ENCODE peak calls at places on chromosomes 16 and 17, in eight cellular contexts. One of them, this sample, is unnamed.
A peak's percentile ranks its signal among the peaks of the same experiment; 100 is the strongest.

GRCh38 chr17:13735861-13736260 is 134.1 kb upstream of the HS3ST3A1 start:
- DNase-seq in SK-N-SH: peak; percentile 19
- DNase-seq in prostate gland: no peak
- DNase-seq in uterus: no peak
- DNase-seq in CD8-positive, alpha-beta memory T cell: no peak
- DNase-seq in ovary: no peak
- DNase-seq in transverse colon: no peak
- DNase-seq in tibial artery: no peak
- DNase-seq in this sample: no peak

GRCh38 chr16:86261379-86261778 is 248.9 kb upstream of the FOXF1 start:
- DNase-seq in prostate gland: no peak
- DNase-seq in tibial artery: no peak
- DNase-seq in transverse colon: no peak
- DNase-seq in SK-N-SH: no peak
- DNase-seq in ovary: no peak
- DNase-seq in CD8-positive, alpha-beta memory T cell: no peak
- DNase-seq in uterus: no peak
- DNase-seq in this sample: no peak

GRCh38 chr17:57463103-57463885 is 207.0 kb downstream of the MSI2 start:
- DNase-seq in ovary: no peak
- DNase-seq in uterus: no peak
- DNase-seq in prostate gland: no peak
- DNase-seq in tibial artery: no peak
- DNase-seq in CD8-positive, alpha-beta memory T cell: no peak
- DNase-seq in SK-N-SH: no peak
- DNase-seq in transverse colon: peak; percentile 18
- DNase-seq in this sample: no peak

GRCh38 chr17:2547176-2547575 is 35.5 kb upstream of the METTL16 start:
- DNase-seq in uterus: no peak
- DNase-seq in transverse colon: no peak
- DNase-seq in prostate gland: no peak
- DNase-seq in CD8-positive, alpha-beta memory T cell: no peak
- DNase-seq in SK-N-SH: peak; percentile 54
- DNase-seq in ovary: no peak
- DNase-seq in tibial artery: no peak
- DNase-seq in this sample: no peak

GRCh38 chr16:27257271-27257670 is 11.3 kb downstream of the NSMCE1 start:
- DNase-seq in tibial artery: no peak
- DNase-seq in CD8-positive, alpha-beta memory T cell: no peak
- DNase-seq in prostate gland: no peak
- DNase-seq in ovary: no peak
- DNase-seq in transverse colon: no peak
- DNase-seq in uterus: no peak
- DNase-seq in SK-N-SH: no peak
- DNase-seq in this sample: no peak

GRCh38 chr16:88804552-88805339 is 1.2 kb downstream of the CDT1 start:
- DNase-seq in SK-N-SH: peak; percentile 64
- DNase-seq in transverse colon: no peak
- DNase-seq in ovary: no peak
- DNase-seq in uterus: no peak
- DNase-seq in tibial artery: peak; percentile 63
- DNase-seq in CD8-positive, alpha-beta memory T cell: no peak
- DNase-seq in prostate gland: no peak
- DNase-seq in this sample: no peak

GRCh38 chr17:73211745-73212144 is 18.9 kb downstream of the COG1 start:
- DNase-seq in uterus: no peak
- DNase-seq in SK-N-SH: no peak
- DNase-seq in transverse colon: no peak
- DNase-seq in CD8-positive, alpha-beta memory T cell: peak; percentile 82
- DNase-seq in tibial artery: peak; percentile 41
- DNase-seq in ovary: no peak
- DNase-seq in prostate gland: no peak
- DNase-seq in this sample: peak; percentile 63

GRCh38 chr17:76934561-76935320 is 66.5 kb downstream of the MGAT5B start:
- DNase-seq in tibial artery: no peak
- DNase-seq in uterus: no peak
- DNase-seq in CD8-positive, alpha-beta memory T cell: no peak
- DNase-seq in ovary: no peak
- DNase-seq in SK-N-SH: no peak
- DNase-seq in prostate gland: no peak
- DNase-seq in transverse colon: no peak
- DNase-seq in this sample: no peak

GRCh38 chr16:57123216-57123968 is 31.0 kb downstream of the CPNE2 start:
- DNase-seq in prostate gland: no peak
- DNase-seq in transverse colon: no peak
- DNase-seq in CD8-positive, alpha-beta memory T cell: peak; percentile 30
- DNase-seq in tibial artery: no peak
- DNase-seq in SK-N-SH: no peak
- DNase-seq in ovary: no peak
- DNase-seq in uterus: no peak
- DNase-seq in this sample: no peak

GRCh38 chr16:85819245-85819644 is 19.8 kb downstream of the COX4I1 start:
- DNase-seq in prostate gland: peak; percentile 71
- DNase-seq in transverse colon: peak; percentile 91
- DNase-seq in tibial artery: peak; percentile 79
- DNase-seq in SK-N-SH: peak; percentile 82
- DNase-seq in CD8-positive, alpha-beta memory T cell: peak; percentile 86
- DNase-seq in ovary: peak; percentile 48
- DNase-seq in uterus: peak; percentile 42
- DNase-seq in this sample: peak; percentile 65

GRCh38 chr16:54886078-54886477 is 44.6 kb upstream of the IRX5 start:
- DNase-seq in transverse colon: no peak
- DNase-seq in ovary: no peak
- DNase-seq in uterus: no peak
- DNase-seq in prostate gland: no peak
- DNase-seq in CD8-positive, alpha-beta memory T cell: no peak
- DNase-seq in SK-N-SH: no peak
- DNase-seq in tibial artery: no peak
- DNase-seq in this sample: no peak

GRCh38 chr16:88915639-88916327 is 49.3 kb upstream of the PABPN1L start:
- DNase-seq in transverse colon: no peak
- DNase-seq in SK-N-SH: no peak
- DNase-seq in tibial artery: no peak
- DNase-seq in uterus: no peak
- DNase-seq in prostate gland: no peak
- DNase-seq in ovary: no peak
- DNase-seq in CD8-positive, alpha-beta memory T cell: no peak
- DNase-seq in this sample: no peak

DNA sequence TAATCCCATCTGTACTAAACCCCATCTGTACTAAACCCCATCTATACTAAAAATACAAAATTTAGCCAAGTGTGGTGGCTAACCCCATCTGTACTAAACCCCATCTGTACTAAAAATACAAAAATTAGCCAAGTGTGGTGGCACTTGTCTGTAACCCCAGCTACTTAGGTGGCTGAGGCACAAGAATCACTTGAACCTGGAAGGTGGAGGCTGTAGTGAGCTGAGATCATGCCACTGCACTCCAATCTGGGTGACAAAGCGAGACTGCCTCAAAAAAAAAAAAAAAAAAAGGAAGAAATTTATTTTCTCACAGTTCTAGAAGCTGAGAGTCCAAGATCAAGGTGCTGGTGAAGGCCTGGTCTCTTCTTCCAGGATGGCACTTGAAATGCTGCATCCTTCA is 12.1 kb downstream of the ZFP1 start:
- DNase-seq in SK-N-SH: no peak
- DNase-seq in ovary: no peak
- DNase-seq in prostate gland: no peak
- DNase-seq in transverse colon: no peak
- DNase-seq in tibial artery: no peak
- DNase-seq in CD8-positive, alpha-beta memory T cell: no peak
- DNase-seq in uterus: no peak
- DNase-seq in this sample: no peak
- H3K9me3 ChIP-seq in SK-N-SH: peaks cover 11% of the 10 kb centered on the region
- H3K9me3 ChIP-seq in ovary: no peaks in the 10 kb centered on the region
- H3K9me3 ChIP-seq in prostate gland: no peaks in the 10 kb centered on the region
- H3K9me3 ChIP-seq in transverse colon: peaks cover under 1% of the 10 kb centered on the region
- H3K9me3 ChIP-seq in tibial artery: no peaks in the 10 kb centered on the region
- H3K9me3 ChIP-seq in CD8-positive, alpha-beta memory T cell: no peaks in the 10 kb centered on the region
- H3K9me3 ChIP-seq in uterus: no peaks in the 10 kb centered on the region
- H3K9me3 ChIP-seq in this sample: no peaks in the 10 kb centered on the region

GRCh38 chr17:67751101-67752074 is 33.7 kb downstream of the NOL11 start:
- DNase-seq in tibial artery: no peak
- DNase-seq in SK-N-SH: no peak
- DNase-seq in ovary: no peak
- DNase-seq in prostate gland: no peak
- DNase-seq in CD8-positive, alpha-beta memory T cell: no peak
- DNase-seq in uterus: no peak
- DNase-seq in transverse colon: no peak
- DNase-seq in this sample: no peak
- H3K9me3 ChIP-seq in tibial artery: no peaks in the 10 kb centered on the region
- H3K9me3 ChIP-seq in SK-N-SH: no peaks in the 10 kb centered on the region
- H3K9me3 ChIP-seq in ovary: no peaks in the 10 kb centered on the region
- H3K9me3 ChIP-seq in prostate gland: no peaks in the 10 kb centered on the region
- H3K9me3 ChIP-seq in CD8-positive, alpha-beta memory T cell: no peaks in the 10 kb centered on the region
- H3K9me3 ChIP-seq in uterus: no peaks in the 10 kb centered on the region
- H3K9me3 ChIP-seq in transverse colon: no peaks in the 10 kb centered on the region
- H3K9me3 ChIP-seq in this sample: no peaks in the 10 kb centered on the region

GRCh38 chr16:76237471-76237870 is 39.7 kb upstream of the CNTNAP4 start:
- DNase-seq in CD8-positive, alpha-beta memory T cell: no peak
- DNase-seq in uterus: no peak
- DNase-seq in SK-N-SH: no peak
- DNase-seq in transverse colon: no peak
- DNase-seq in tibial artery: no peak
- DNase-seq in prostate gland: no peak
- DNase-seq in ovary: no peak
- DNase-seq in this sample: no peak
- H3K9me3 ChIP-seq in CD8-positive, alpha-beta memory T cell: no peaks in the 10 kb centered on the region
- H3K9me3 ChIP-seq in uterus: no peaks in the 10 kb centered on the region
- H3K9me3 ChIP-seq in SK-N-SH: no peaks in the 10 kb centered on the region
- H3K9me3 ChIP-seq in transverse colon: no peaks in the 10 kb centered on the region
- H3K9me3 ChIP-seq in tibial artery: no peaks in the 10 kb centered on the region
- H3K9me3 ChIP-seq in prostate gland: no peaks in the 10 kb centered on the region
- H3K9me3 ChIP-seq in ovary: no peaks in the 10 kb centered on the region
- H3K9me3 ChIP-seq in this sample: no peaks in the 10 kb centered on the region

GRCh38 chr16:35194681-35195080 is 1735.3 kb downstream of the TP53TG3F start:
- DNase-seq in CD8-positive, alpha-beta memory T cell: no peak
- DNase-seq in prostate gland: no peak
- DNase-seq in SK-N-SH: no peak
- DNase-seq in ovary: no peak
- DNase-seq in transverse colon: no peak
- DNase-seq in tibial artery: no peak
- DNase-seq in uterus: no peak
- DNase-seq in this sample: no peak
- H3K9me3 ChIP-seq in CD8-positive, alpha-beta memory T cell: no peaks in the 10 kb centered on the region
- H3K9me3 ChIP-seq in prostate gland: no peaks in the 10 kb centered on the region
- H3K9me3 ChIP-seq in SK-N-SH: no peaks in the 10 kb centered on the region
- H3K9me3 ChIP-seq in ovary: no peaks in the 10 kb centered on the region
- H3K9me3 ChIP-seq in transverse colon: no peaks in the 10 kb centered on the region
- H3K9me3 ChIP-seq in tibial artery: no peaks in the 10 kb centered on the region
- H3K9me3 ChIP-seq in uterus: no peaks in the 10 kb centered on the region
- H3K9me3 ChIP-seq in this sample: peaks cover 3% of the 10 kb centered on the region

GRCh38 chr16:77143364-77143763 is 47.6 kb upstream of the MON1B start:
- DNase-seq in transverse colon: no peak
- DNase-seq in uterus: no peak
- DNase-seq in tibial artery: no peak
- DNase-seq in SK-N-SH: no peak
- DNase-seq in ovary: no peak
- DNase-seq in CD8-positive, alpha-beta memory T cell: no peak
- DNase-seq in prostate gland: no peak
- DNase-seq in this sample: no peak

GRCh38 chr16:77148121-77148520 is 42.9 kb upstream of the MON1B start:
- DNase-seq in uterus: no peak
- DNase-seq in transverse colon: no peak
- DNase-seq in prostate gland: no peak
- DNase-seq in CD8-positive, alpha-beta memory T cell: no peak
- DNase-seq in SK-N-SH: no peak
- DNase-seq in tibial artery: no peak
- DNase-seq in ovary: no peak
- DNase-seq in this sample: no peak
- H3K9me3 ChIP-seq in uterus: no peaks in the 10 kb centered on the region
- H3K9me3 ChIP-seq in transverse colon: no peaks in the 10 kb centered on the region
- H3K9me3 ChIP-seq in prostate gland: no peaks in the 10 kb centered on the region
- H3K9me3 ChIP-seq in CD8-positive, alpha-beta memory T cell: no peaks in the 10 kb centered on the region
- H3K9me3 ChIP-seq in SK-N-SH: no peaks in the 10 kb centered on the region
- H3K9me3 ChIP-seq in tibial artery: peaks cover 6% of the 10 kb centered on the region
- H3K9me3 ChIP-seq in ovary: no peaks in the 10 kb centered on the region
- H3K9me3 ChIP-seq in this sample: no peaks in the 10 kb centered on the region

DNA sequence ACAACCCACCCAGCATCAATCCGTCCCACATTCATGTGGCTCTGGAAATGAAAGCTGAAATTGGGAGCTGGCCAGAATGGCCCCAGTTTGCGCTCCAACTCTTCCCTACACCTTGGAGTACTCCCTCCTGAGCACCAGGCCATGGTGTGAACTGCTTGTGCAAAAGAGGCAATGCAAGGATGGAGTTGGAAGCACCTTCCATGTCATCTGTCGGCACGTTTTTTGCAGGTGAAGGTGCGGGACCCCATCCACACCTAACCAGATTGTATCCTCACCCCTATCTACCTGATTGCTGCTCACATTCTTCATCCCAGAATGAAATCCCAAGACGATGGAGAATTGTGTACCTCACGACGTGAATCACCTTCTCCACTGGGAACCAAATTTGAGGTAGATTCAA is 136.6 kb upstream of the WSB1 start:
- DNase-seq in SK-N-SH: no peak
- DNase-seq in ovary: no peak
- DNase-seq in CD8-positive, alpha-beta memory T cell: no peak
- DNase-seq in transverse colon: no peak
- DNase-seq in prostate gland: no peak
- DNase-seq in tibial artery: peak; percentile 12
- DNase-seq in uterus: no peak
- DNase-seq in this sample: no peak
- H3K9me3 ChIP-seq in SK-N-SH: no peaks in the 10 kb centered on the region
- H3K9me3 ChIP-seq in ovary: no peaks in the 10 kb centered on the region
- H3K9me3 ChIP-seq in CD8-positive, alpha-beta memory T cell: no peaks in the 10 kb centered on the region
- H3K9me3 ChIP-seq in transverse colon: peaks cover 3% of the 10 kb centered on the region
- H3K9me3 ChIP-seq in prostate gland: no peaks in the 10 kb centered on the region
- H3K9me3 ChIP-seq in tibial artery: no peaks in the 10 kb centered on the region
- H3K9me3 ChIP-seq in uterus: no peaks in the 10 kb centered on the region
- H3K9me3 ChIP-seq in this sample: no peaks in the 10 kb centered on the region

GRCh38 chr16:35352431-35352830 is 1893.0 kb downstream of the TP53TG3F start:
- DNase-seq in SK-N-SH: peak; percentile 33
- DNase-seq in transverse colon: no peak
- DNase-seq in tibial artery: no peak
- DNase-seq in ovary: no peak
- DNase-seq in CD8-positive, alpha-beta memory T cell: no peak
- DNase-seq in uterus: no peak
- DNase-seq in prostate gland: no peak
- DNase-seq in this sample: no peak
- H3K9me3 ChIP-seq in SK-N-SH: no peaks in the 10 kb centered on the region
- H3K9me3 ChIP-seq in transverse colon: peaks cover 11% of the 10 kb centered on the region
- H3K9me3 ChIP-seq in tibial artery: no peaks in the 10 kb centered on the region
- H3K9me3 ChIP-seq in ovary: no peaks in the 10 kb centered on the region
- H3K9me3 ChIP-seq in CD8-positive, alpha-beta memory T cell: no peaks in the 10 kb centered on the region
- H3K9me3 ChIP-seq in uterus: no peaks in the 10 kb centered on the region
- H3K9me3 ChIP-seq in prostate gland: no peaks in the 10 kb centered on the region
- H3K9me3 ChIP-seq in this sample: no peaks in the 10 kb centered on the region

This sample was measured in T-helper 17 cell.